ENCODE peak calls at places on chromosomes 13 and 19, in six cellular contexts. H is HepG2, W is A549, I is endothelial cell of umbilical vein, F is WTC11, E is H1. X is an unnamed sample.

GRCh38 chr19:42113641-42114348 is 18.5 kb downstream of the POU2F2 start:
- DNase-seq in H (peak; percentile 33), W (peak; percentile 97), I (peak; percentile 97), F (no peak), E (no peak), X (no peak)

GRCh38 chr19:3131168-3131567 is 4.7 kb upstream of the GNA15 start:
- DNase-seq in H (no peak), W (no peak), I (no peak), F (no peak), E (no peak), X (no peak)

GRCh38 chr19:329876-330275 is 14.7 kb downstream of the MIER2 start:
- DNase-seq in H (no peak), W (no peak), I (no peak), F (no peak), E (no peak), X (no peak)

GRCh38 chr13:30791354-30791921 is 56.1 kb downstream of the ALOX5AP start:
- DNase-seq in H (no peak), W (no peak), I (no peak), F (no peak), E (no peak), X (no peak)

GRCh38 chr19:1130801-1131717 is 27.3 kb downstream of the GPX4 start:
- DNase-seq in H (no peak), W (no peak), I (peak; percentile 44), F (no peak), E (no peak), X (no peak)

GRCh38 chr13:77300176-77301141 is 26.4 kb downstream of the MYCBP2 start:
- DNase-seq in H (no peak), W (peak; percentile 6), I (peak; percentile 75), F (no peak), E (no peak), X (no peak)

GRCh38 chr13:97544041-97544765 is 110.2 kb downstream of the RAP2A start:
- DNase-seq in H (no peak), W (no peak), I (no peak), F (no peak), E (no peak), X (no peak)

GRCh38 chr13:35631666-35632065 is 155.2 kb upstream of the MAB21L1 start:
- DNase-seq in H (no peak), W (no peak), I (no peak), F (no peak), E (no peak), X (no peak)

GRCh38 chr13:38624822-38625221 is 62.1 kb upstream of the FREM2 start:
- DNase-seq in H (no peak), W (no peak), I (no peak), F (peak; percentile 52), E (peak; percentile 51), X (no peak)

GRCh38 chr13:99691552-99691951 is 190.3 kb downstream of the TM9SF2 start:
- DNase-seq in H (no peak), W (no peak), I (no peak), F (no peak), E (no peak), X (no peak)

GRCh38 chr19:1734328-1734966 is 18.9 kb upstream of the ONECUT3 start:
- DNase-seq in H (no peak), W (no peak), I (no peak), F (no peak), E (no peak), X (no peak)

GRCh38 chr13:20177049-20177831 is 15.5 kb downstream of the GJB2 start:
- DNase-seq in H (no peak), W (no peak), I (no peak), F (no peak), E (no peak), X (no peak)

GRCh38 chr13:29922896-29923295 is 72.5 kb upstream of the UBL3 start:
- DNase-seq in H (no peak), W (no peak), I (no peak), F (no peak), E (no peak), X (no peak)

GRCh38 chr19:48196321-48196761 is 25.9 kb downstream of the ZSWIM9 start:
- DNase-seq in H (no peak), W (no peak), I (no peak), F (no peak), E (no peak), X (no peak)

DNA sequence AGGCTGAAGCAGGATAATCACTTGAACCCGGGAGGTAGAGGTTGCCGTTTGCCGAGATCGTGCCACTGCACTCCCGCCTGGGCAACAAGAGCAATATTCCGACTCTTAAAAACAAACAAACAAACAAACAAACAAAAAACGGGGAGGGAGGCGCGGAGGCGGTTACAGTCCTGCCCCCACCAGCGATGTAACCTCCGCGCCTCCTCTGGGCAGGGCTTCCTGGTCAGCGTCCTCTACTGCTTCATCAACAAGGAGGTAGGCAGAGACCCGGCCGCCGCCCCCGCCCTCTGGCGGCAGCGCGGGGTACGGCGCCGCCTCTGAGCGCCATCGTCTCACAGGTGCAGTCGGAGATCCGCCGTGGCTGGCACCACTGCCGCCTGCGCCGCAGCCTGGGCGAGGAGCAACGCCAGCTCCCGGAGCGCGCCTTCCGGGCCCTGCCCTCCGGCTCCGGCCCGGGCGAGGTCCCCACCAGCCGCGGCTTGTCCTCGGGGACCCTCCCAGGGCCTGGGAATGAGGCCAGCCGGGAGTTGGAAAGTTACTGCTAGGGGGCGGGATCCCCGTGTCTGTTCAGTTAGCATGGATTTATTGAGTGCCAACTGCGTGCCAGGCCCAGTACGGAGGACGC is 10.2 kb downstream of the SNRPD2 start:
- DNase-seq in H (peak; percentile 63), W (peak; percentile 93), I (peak; percentile 92), F (peak; percentile 93), E (peak; percentile 95), X (peak; percentile 82)
- TF ChIP-seq JUN in H (no peak), W (peak; percentile 59), I (no peak), F (no peak), E (no peak), X (no peak)

GRCh38 chr19:13825489-13826475 is 30.5 kb downstream of the ZSWIM4 start:
- DNase-seq in H (no peak), W (no peak), I (no peak), F (peak; percentile 94), E (peak; percentile 91), X (peak; percentile 87)

GRCh38 chr19:13823901-13824300 is 28.7 kb downstream of the ZSWIM4 start:
- DNase-seq in H (no peak), W (no peak), I (no peak), F (no peak), E (no peak), X (no peak)

GRCh38 chr19:13824703-13825102 is 29.5 kb downstream of the ZSWIM4 start:
- DNase-seq in H (no peak), W (no peak), I (no peak), F (no peak), E (no peak), X (no peak)

GRCh38 chr19:13827656-13828055 is 32.4 kb downstream of the ZSWIM4 start:
- DNase-seq in H (no peak), W (no peak), I (no peak), F (no peak), E (no peak), X (no peak)

DNA sequence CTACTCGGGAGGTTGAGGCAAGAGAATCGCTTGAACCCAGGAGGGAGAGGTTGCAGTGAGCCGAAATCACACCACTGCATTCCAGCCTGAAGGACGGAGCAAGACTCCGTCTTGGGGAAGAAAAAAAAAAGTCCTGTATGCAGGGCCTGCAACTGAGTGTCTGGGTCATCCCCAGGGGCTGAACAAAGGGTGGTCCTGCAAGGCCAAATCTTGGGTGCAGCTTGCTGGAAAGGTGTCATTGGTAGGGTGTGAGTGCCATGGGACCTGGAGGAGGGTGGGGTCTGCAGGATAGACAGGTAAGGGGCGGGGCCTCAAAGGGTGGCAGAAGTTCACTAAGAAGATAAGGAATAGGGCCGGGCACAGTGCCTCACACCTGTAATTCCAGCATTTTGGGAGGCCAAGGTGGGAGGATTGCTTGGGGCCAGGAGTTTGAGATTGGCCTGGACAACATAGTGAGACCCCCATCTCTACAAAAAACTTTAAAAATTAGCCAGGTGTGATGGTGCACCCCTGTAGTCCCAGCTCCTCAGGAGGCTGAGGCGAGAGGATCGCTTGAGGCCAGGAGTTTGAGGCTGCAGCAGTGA is 31.5 kb downstream of the ZSWIM4 start:
- DNase-seq in H (no peak), W (no peak), I (no peak), F (no peak), E (no peak), X (no peak)
- TF ChIP-seq JUN in H (no peak), W (no peak), I (no peak), F (no peak), E (no peak), X (no peak)

DNA sequence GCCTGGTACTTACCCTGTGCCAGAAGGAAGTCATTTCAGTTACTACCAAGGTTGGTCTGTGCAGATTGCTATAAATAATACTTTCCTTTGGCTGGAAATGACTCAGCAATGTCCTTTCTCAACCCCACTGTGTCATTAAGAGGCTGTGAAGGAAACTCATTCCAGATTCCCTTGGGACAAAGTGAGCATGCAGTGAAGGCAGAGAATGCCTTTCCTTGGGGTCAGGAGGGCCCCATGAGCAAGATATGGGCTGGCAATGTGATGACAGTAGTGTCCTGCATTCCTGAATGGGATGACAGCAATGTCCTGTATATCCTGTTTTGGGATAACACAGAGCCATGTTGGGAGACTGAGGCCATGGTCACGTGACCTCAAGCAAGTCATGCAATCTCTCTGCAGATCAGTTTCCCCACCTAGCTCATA is 213.1 kb upstream of the TMTC4 start:
- DNase-seq in H (no peak), W (no peak), I (peak; percentile 86), F (no peak), E (no peak), X (no peak)
- TF ChIP-seq JUN in H (no peak), W (no peak), I (peak; percentile 84), F (no peak), E (no peak), X (no peak)

DNA sequence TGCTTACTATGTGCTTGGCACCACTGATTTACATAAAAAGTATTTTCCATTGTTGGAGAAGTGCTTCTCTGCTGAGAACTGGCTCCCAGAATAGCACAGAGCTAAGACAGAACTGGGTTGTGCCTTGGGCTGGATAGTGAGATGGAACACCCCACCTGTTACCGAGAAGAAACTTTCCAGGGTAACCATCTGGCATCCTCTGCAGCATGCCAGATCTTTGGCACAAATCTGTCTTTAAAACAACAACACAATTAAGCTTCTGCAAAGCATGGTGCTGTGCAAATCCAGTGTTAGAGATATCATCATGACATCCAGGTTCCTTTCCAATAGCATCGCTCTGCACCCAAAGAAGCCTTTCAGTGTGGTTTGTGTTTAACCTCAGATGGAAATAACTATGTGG is 202.5 kb upstream of the RFC3 start:
- DNase-seq in H (no peak), W (no peak), I (no peak), F (no peak), E (no peak), X (no peak)
- TF ChIP-seq JUN in H (no peak), W (no peak), I (no peak), F (no peak), E (no peak), X (no peak)